ENCODE peak calls at places on chromosomes 5 and 9, in four cellular contexts. M is Right ventricle myocardium superior, V is fibroblast of mammary gland, I is heart left ventricle. J is an unnamed sample.
A peak's percentile ranks its signal among the peaks of the same experiment; 100 is the strongest.

GRCh38 chr5:10441992-10442435 is 335 bp downstream of the ROPN1L start:
- DNase-seq in M (no peak), V (peak; percentile 12), I (peak; percentile 72), J (no peak)

GRCh38 chr5:15993334-15993733 is 186.3 kb downstream of the MARCHF11 start:
- DNase-seq in M (no peak), V (peak; percentile 77), I (no peak), J (no peak)

GRCh38 chr5:143085319-143085917 is 315.2 kb downstream of the ARHGAP26 start:
- DNase-seq in M (no peak), V (no peak), I (no peak), J (no peak)

GRCh38 chr9:99231708-99232107 is 9.6 kb downstream of the SEC61B start:
- DNase-seq in M (no peak), V (peak; percentile 22), I (no peak), J (no peak)

GRCh38 chr5:40441733-40442132 is 238.0 kb upstream of the PTGER4 start:
- DNase-seq in M (no peak), V (no peak), I (no peak), J (no peak)

GRCh38 chr9:120510816-120511215 is 69.2 kb downstream of the CDK5RAP2 start:
- DNase-seq in M (no peak), V (no peak), I (no peak), J (no peak)

GRCh38 chr9:98997580-98997979 is 53.9 kb downstream of the COL15A1 start:
- DNase-seq in M (no peak), V (peak; percentile 89), I (peak; percentile 63), J (no peak)

GRCh38 chr9:706073-706472 is 135.4 kb upstream of the DMRT1 start:
- DNase-seq in M (no peak), V (no peak), I (no peak), J (no peak)

GRCh38 chr5:73640861-73641320 is 14.9 kb downstream of the ARHGEF28 start:
- DNase-seq in M (no peak), V (no peak), I (no peak), J (no peak)

GRCh38 chr9:133618726-133619125 is 9.5 kb upstream of the FAM163B start:
- DNase-seq in M (no peak), V (no peak), I (no peak), J (no peak)

GRCh38 chr5:153753645-153754432 is 263.4 kb downstream of the GRIA1 start:
- DNase-seq in M (no peak), V (peak; percentile 3), I (no peak), J (no peak)

GRCh38 chr5:173001229-173001841 is 17.8 kb downstream of the ATP6V0E1 start:
- DNase-seq in M (no peak), V (no peak), I (no peak), J (no peak)

GRCh38 chr5:73482383-73483193 is 15.7 kb upstream of the BTF3 start:
- DNase-seq in M (no peak), V (peak; percentile 37), I (no peak), J (no peak)

GRCh38 chr9:34490360-34490759 is 31.8 kb downstream of the DNAI1 start:
- DNase-seq in M (no peak), V (no peak), I (no peak), J (no peak)

GRCh38 chr5:177296581-177296980 is 6.9 kb downstream of the RAB24 start:
- DNase-seq in M (no peak), V (no peak), I (no peak), J (no peak)

GRCh38 chr5:42666821-42667325 is 89.7 kb upstream of the CCDC152 start:
- DNase-seq in M (no peak), V (no peak), I (no peak), J (no peak)

GRCh38 chr5:132274050-132274869 is 16.8 kb downstream of the PDLIM4 start:
- DNase-seq in M (no peak), V (no peak), I (no peak), J (no peak)

GRCh38 chr9:69325409-69326212 is 596 bp downstream of the ENTREP1 start:
- DNase-seq in M (no peak), V (no peak), I (peak; percentile 66), J (no peak)

GRCh38 chr9:14251146-14252071 is 62.5 kb downstream of the NFIB start:
- DNase-seq in M (peak; percentile 88), V (peak; percentile 87), I (peak; percentile 88), J (peak; percentile 90)

GRCh38 chr9:30932226-30932625 is 1452.2 kb upstream of the ACO1 start:
- DNase-seq in M (no peak), V (peak; percentile 0), I (no peak), J (no peak)

GRCh38 chr5:160507181-160507811 is 85.6 kb downstream of the PTTG1 start:
- DNase-seq in M (no peak), V (peak; percentile 71), I (no peak), J (no peak)

GRCh38 chr9:91949946-91950664 is at the start of gene ROR2:
- DNase-seq in M (peak; percentile 77), V (peak; percentile 54), I (peak; percentile 78), J (peak; percentile 36)

GRCh38 chr9:115882911-115883310 is 270.7 kb upstream of the PAPPA start:
- DNase-seq in M (no peak), V (peak; percentile 38), I (no peak), J (no peak)

GRCh38 chr9:89436963-89437625 is 60.8 kb downstream of the SEMA4D start:
- DNase-seq in M (no peak), V (no peak), I (peak; percentile 65), J (peak; percentile 77)

GRCh38 chr9:398085-398484 is 183.4 kb downstream of the DOCK8 start:
- DNase-seq in M (no peak), V (no peak), I (no peak), J (no peak)

GRCh38 chr9:124348363-124348762 is 66.9 kb downstream of the PSMB7 start:
- DNase-seq in M (no peak), V (no peak), I (no peak), J (no peak)

GRCh38 chr5:51380603-51381207 is 2.5 kb upstream of the ISL1 start:
- DNase-seq in M (no peak), V (peak; percentile 36), I (no peak), J (no peak)

GRCh38 chr5:173717959-173718358 is 101.5 kb upstream of the BOD1 start:
- DNase-seq in M (no peak), V (no peak), I (no peak), J (no peak)

GRCh38 chr9:126822873-126823272 is 18.0 kb downstream of the ZBTB43 start:
- DNase-seq in M (no peak), V (no peak), I (no peak), J (no peak)

GRCh38 chr9:127180457-127181314 is 58.3 kb upstream of the ANGPTL2 start:
- DNase-seq in M (no peak), V (no peak), I (peak; percentile 33), J (no peak)

GRCh38 chr5:75928992-75929391 is 154.2 kb upstream of the SV2C start:
- DNase-seq in M (no peak), V (no peak), I (no peak), J (no peak)